ENCODE peak calls at places on chromosomes 3 and 15, in nine cellular contexts. C is activated B cell treated with CpG ODN at 0.5 μM for 24 hours, Z is transverse colon, N is fibroblast of mammary gland, Y is heart left ventricle, M is kidney epithelial cell, A is glutamatergic neuron, I is fibroblast of pulmonary artery, E is cardiac fibroblast. B is an unnamed sample.

GRCh38 chr3:64685331-64685799 is 2.4 kb downstream of the ADAMTS9 start:
- DNase-seq in N (peak; percentile 71), M (no peak), C (no peak), A (no peak), Z (peak; percentile 48), E (no peak), Y (peak; percentile 72), I (peak; percentile 76), B (peak; percentile 39)

GRCh38 chr15:52295421-52295991 is at the start of gene MYO5C:
- DNase-seq in C (no peak), Z (peak; percentile 91), E (peak; percentile 10), Y (peak; percentile 88), I (peak; percentile 11), M (no peak), A (peak; percentile 60), N (no peak), B (peak; percentile 56)

GRCh38 chr15:49382394-49382793 is 40.6 kb upstream of the FGF7 start:
- DNase-seq in Y (no peak), M (no peak), E (no peak), N (no peak), Z (no peak), C (no peak), I (no peak), A (no peak), B (no peak)

GRCh38 chr15:46343527-46343926 is 708.7 kb downstream of the SQOR start:
- DNase-seq in E (no peak), A (no peak), M (no peak), N (no peak), C (no peak), I (no peak), Y (no peak), Z (no peak), B (no peak)

GRCh38 chr15:52733696-52734255 is 54.6 kb upstream of the ATOSA start:
- DNase-seq in N (no peak), Z (no peak), A (no peak), C (no peak), M (no peak), I (no peak), E (no peak), Y (no peak), B (no peak)

GRCh38 chr15:98401029-98401428 is 247.3 kb upstream of the IGF1R start:
- DNase-seq in M (no peak), I (no peak), Z (no peak), A (no peak), N (no peak), Y (no peak), C (no peak), E (no peak), B (no peak)

GRCh38 chr3:12188328-12188648 is 29.6 kb upstream of the TIMP4 start:
- DNase-seq in E (no peak), Z (no peak), N (no peak), M (no peak), C (no peak), Y (no peak), I (no peak), A (no peak), B (no peak)

GRCh38 chr3:108388136-108389132 is 92.1 kb downstream of the HHLA2 start:
- DNase-seq in I (no peak), A (no peak), N (no peak), Y (no peak), Z (no peak), E (no peak), M (no peak), C (no peak), B (no peak)

GRCh38 chr3:124620600-124621063 is 109.6 kb upstream of the UMPS start:
- DNase-seq in Z (peak; percentile 75), E (peak; percentile 41), M (no peak), A (no peak), Y (no peak), I (peak; percentile 36), C (no peak), N (peak; percentile 33), B (no peak)
- TF ChIP-seq CTCF in Z (peak; percentile 31), E (no peak), M (no peak), A (no peak), Y (no peak), I (peak; percentile 5), C (no peak), N (no peak), B (no peak)

GRCh38 chr3:43246956-43247355 is 39.4 kb upstream of the SNRK start:
- DNase-seq in M (no peak), A (no peak), C (no peak), N (no peak), Y (no peak), Z (peak; percentile 10), I (peak; percentile 83), E (peak; percentile 66), B (no peak)

GRCh38 chr3:43239755-43240154 is 46.6 kb upstream of the SNRK start:
- DNase-seq in N (no peak), C (no peak), E (no peak), A (no peak), M (no peak), Z (no peak), Y (no peak), I (no peak), B (no peak)

GRCh38 chr3:43244694-43245093 is 41.6 kb upstream of the SNRK start:
- DNase-seq in Y (no peak), M (no peak), E (no peak), A (no peak), I (no peak), N (no peak), Z (no peak), C (no peak), B (no peak)

GRCh38 chr3:43247556-43248186 is 38.7 kb upstream of the SNRK start:
- DNase-seq in I (no peak), N (no peak), A (no peak), M (no peak), C (no peak), Y (no peak), E (no peak), Z (no peak), B (no peak)

GRCh38 chr3:43243590-43244587 is 42.5 kb upstream of the SNRK start:
- DNase-seq in N (peak; percentile 54), A (no peak), I (peak; percentile 50), M (no peak), Y (no peak), C (no peak), Z (no peak), E (peak; percentile 77), B (no peak)
- TF ChIP-seq CTCF in N (no peak), A (no peak), I (no peak), M (no peak), Y (no peak), C (no peak), Z (no peak), E (no peak), B (no peak)

GRCh38 chr3:73772076-73772475 is 147.3 kb upstream of the PDZRN3 start:
- DNase-seq in I (no peak), Y (no peak), A (no peak), E (peak; percentile 17), M (no peak), C (no peak), Z (no peak), N (peak; percentile 20), B (no peak)

GRCh38 chr3:73765878-73766564 is 141.3 kb upstream of the PDZRN3 start:
- DNase-seq in C (no peak), Z (no peak), E (peak; percentile 51), I (no peak), M (no peak), A (no peak), N (peak; percentile 62), Y (no peak), B (no peak)

GRCh38 chr3:73766599-73767378 is 142.0 kb upstream of the PDZRN3 start:
- DNase-seq in A (no peak), Y (no peak), I (peak; percentile 88), N (peak; percentile 92), M (no peak), E (peak; percentile 80), Z (no peak), C (no peak), B (no peak)

GRCh38 chr3:73772599-73772998 is 147.9 kb upstream of the PDZRN3 start:
- DNase-seq in A (no peak), N (no peak), Z (no peak), Y (no peak), M (no peak), I (no peak), C (no peak), E (no peak), B (no peak)

DNA sequence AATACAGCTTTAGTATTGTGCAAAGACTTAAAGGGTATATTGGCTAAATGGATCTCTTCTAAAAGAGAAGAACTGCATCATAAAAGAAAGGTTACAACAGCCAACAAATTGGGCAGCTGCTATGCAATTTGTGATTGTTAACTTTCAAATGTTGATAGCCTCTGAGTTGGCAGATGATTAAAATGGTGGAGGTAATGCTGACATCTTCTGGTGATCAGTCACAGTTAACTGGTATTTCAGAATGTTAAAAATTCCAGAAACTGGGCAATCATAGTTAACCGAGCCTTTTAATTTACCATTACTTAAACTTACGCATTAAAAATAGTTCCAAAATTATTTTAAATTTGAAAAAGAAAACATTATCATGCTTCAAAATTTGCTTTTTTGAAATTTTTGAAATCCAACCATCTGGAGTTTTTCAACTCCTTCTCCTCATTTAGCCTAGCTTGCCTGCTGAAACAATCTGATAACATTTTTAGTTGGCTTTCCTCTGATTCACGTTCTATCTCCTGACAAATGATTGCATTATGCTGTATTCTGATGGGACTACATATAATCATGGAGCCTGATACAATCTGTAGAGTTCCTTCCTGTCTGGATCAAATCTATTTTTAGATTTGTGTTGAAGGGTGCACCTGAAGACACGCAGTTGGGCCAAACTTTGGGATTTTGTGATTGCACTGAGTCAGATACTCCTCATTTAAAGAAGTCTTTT is 144.0 kb upstream of the PDZRN3 start:
- DNase-seq in E (no peak), M (no peak), C (no peak), Y (no peak), Z (no peak), I (no peak), A (no peak), N (peak; percentile 49), B (no peak)
- TF ChIP-seq CTCF in E (no peak), M (no peak), C (no peak), Y (no peak), Z (no peak), I (no peak), A (no peak), N (no peak), B (no peak)

GRCh38 chr3:133965906-133966305 is 63.8 kb downstream of the SLCO2A1 start:
- DNase-seq in Z (no peak), C (no peak), Y (no peak), I (no peak), A (no peak), M (no peak), N (no peak), E (no peak), B (no peak)

GRCh38 chr3:133963657-133964396 is 65.9 kb downstream of the SLCO2A1 start:
- DNase-seq in C (no peak), Y (no peak), M (no peak), Z (no peak), A (no peak), I (no peak), E (no peak), N (no peak), B (no peak)

GRCh38 chr3:133965033-133965570 is 64.6 kb downstream of the SLCO2A1 start:
- DNase-seq in Y (no peak), A (no peak), N (peak; percentile 50), E (peak; percentile 28), M (no peak), I (peak; percentile 28), C (no peak), Z (no peak), B (no peak)

GRCh38 chr3:133962879-133963278 is 66.8 kb downstream of the SLCO2A1 start:
- DNase-seq in E (peak; percentile 40), N (peak; percentile 84), Y (no peak), Z (no peak), I (peak; percentile 59), A (no peak), C (no peak), M (no peak), B (no peak)

GRCh38 chr3:133964547-133964946 is 65.2 kb downstream of the SLCO2A1 start:
- DNase-seq in C (no peak), Z (no peak), N (no peak), M (no peak), Y (no peak), I (no peak), A (no peak), E (no peak), B (peak; percentile 19)
- TF ChIP-seq CTCF in C (no peak), Z (no peak), N (peak; percentile 11), M (peak; percentile 24), Y (no peak), I (peak; percentile 26), A (no peak), E (peak; percentile 28), B (peak; percentile 70)

B was measured in mammary epithelial cell.